ENCODE peak calls at places on chromosomes 3 and 15, in four cellular contexts. One of them, this sample, is unnamed.

GRCh38 chr3:38084019-38084968 is 45.3 kb downstream of the DLEC1 start:
- DNase-seq in mucosa of gallbladder: no peak
- DNase-seq in HT-29: peak; percentile 38
- DNase-seq in Calu3: peak; percentile 26
- DNase-seq in this sample: peak; percentile 43

GRCh38 chr15:71109130-71109529 is 6.1 kb upstream of the THSD4 start:
- DNase-seq in mucosa of gallbladder: no peak
- DNase-seq in HT-29: no peak
- DNase-seq in Calu3: no peak
- DNase-seq in this sample: no peak

GRCh38 chr3:24598691-24599090 is 104.0 kb upstream of the THRB start:
- DNase-seq in mucosa of gallbladder: peak; percentile 66
- DNase-seq in HT-29: peak; percentile 54
- DNase-seq in Calu3: peak; percentile 55
- DNase-seq in this sample: peak; percentile 72

GRCh38 chr15:78492841-78493240 is 14.5 kb upstream of the HYKK start:
- DNase-seq in mucosa of gallbladder: no peak
- DNase-seq in HT-29: no peak
- DNase-seq in Calu3: no peak
- DNase-seq in this sample: no peak

GRCh38 chr3:36763850-36764703 is at the start of gene DCLK3:
- DNase-seq in mucosa of gallbladder: no peak
- DNase-seq in HT-29: no peak
- DNase-seq in Calu3: no peak
- DNase-seq in this sample: no peak

GRCh38 chr3:74033366-74033765 is 408.6 kb upstream of the PDZRN3 start:
- DNase-seq in mucosa of gallbladder: no peak
- DNase-seq in HT-29: no peak
- DNase-seq in Calu3: no peak
- DNase-seq in this sample: no peak

GRCh38 chr3:98764692-98765002 is 1.5 kb downstream of the ST3GAL6 start:
- DNase-seq in mucosa of gallbladder: no peak
- DNase-seq in HT-29: no peak
- DNase-seq in Calu3: no peak
- DNase-seq in this sample: no peak

GRCh38 chr3:14452676-14453367 is 50.4 kb downstream of the SLC6A6 start:
- DNase-seq in mucosa of gallbladder: peak; percentile 95
- DNase-seq in HT-29: peak; percentile 85
- DNase-seq in Calu3: peak; percentile 81
- DNase-seq in this sample: no peak

GRCh38 chr15:52257734-52258062 is 37.9 kb downstream of the MYO5C start:
- DNase-seq in mucosa of gallbladder: no peak
- DNase-seq in HT-29: no peak
- DNase-seq in Calu3: no peak
- DNase-seq in this sample: no peak

GRCh38 chr15:59436774-59437472 is 1.1 kb upstream of the FAM81A start:
- DNase-seq in mucosa of gallbladder: no peak
- DNase-seq in HT-29: peak; percentile 30
- DNase-seq in Calu3: no peak
- DNase-seq in this sample: no peak

GRCh38 chr3:193605876-193606275 is 12.9 kb downstream of the OPA1 start:
- DNase-seq in mucosa of gallbladder: peak; percentile 58
- DNase-seq in HT-29: peak; percentile 91
- DNase-seq in Calu3: peak; percentile 84
- DNase-seq in this sample: peak; percentile 66

This sample was measured in Caco-2.